ENCODE peak calls at places on chromosomes 6 and 20, in six cellular contexts. X, B, Z, T, R and F are unnamed samples. For H3K4me1, the result is how much of the 10 kb centered on the place peaks cover.

GRCh38 chr20:8757146-8757545 is 311.7 kb upstream of the PLCB4 start:
- DNase-seq in X (peak), B (no peak), T (no peak), R (no peak), Z (peak), F (peak)

GRCh38 chr6:168232046-168232445 is 87.5 kb downstream of the DACT2 start:
- DNase-seq in X (no peak), T (no peak), R (no peak), B (no peak), Z (no peak), F (no peak)

GRCh38 chr6:51562198-51562597 is 525.2 kb downstream of the PKHD1 start:
- DNase-seq in X (no peak), R (no peak), B (no peak), Z (no peak), T (no peak), F (no peak)

GRCh38 chr20:32583581-32584045 is 1.5 kb downstream of the NOL4L start:
- DNase-seq in B (no peak), R (peak), X (no peak), T (no peak), Z (no peak), F (peak)

GRCh38 chr6:97925504-97925903 is 642.5 kb upstream of the MMS22L start:
- DNase-seq in R (no peak), T (no peak), X (no peak), B (no peak), Z (no peak), F (no peak)

GRCh38 chr20:60037120-60037499 is 78.9 kb downstream of the CDH26 start:
- DNase-seq in X (peak), R (no peak), T (no peak), Z (peak), B (no peak), F (no peak)

GRCh38 chr6:159221486-159222170 is 52.4 kb downstream of the FNDC1 start:
- DNase-seq in Z (no peak), X (no peak), B (no peak), T (no peak), R (no peak), F (no peak)

GRCh38 chr6:90574610-90575009 is 12.3 kb downstream of the MAP3K7 start:
- DNase-seq in B (no peak), X (peak), Z (peak), R (no peak), T (no peak), F (no peak)

GRCh38 chr6:168247456-168248147 is 72.0 kb downstream of the DACT2 start:
- DNase-seq in T (peak), R (no peak), X (peak), B (peak), Z (peak), F (no peak)

GRCh38 chr6:100240798-100241197 is 223.9 kb downstream of the SIM1 start:
- DNase-seq in X (no peak), T (no peak), B (no peak), Z (no peak), R (no peak), F (no peak)
- H3K4me1 ChIP-seq in X (under half), T (under half), B (under half), Z (under half), R (under half), F (under half)

GRCh38 chr6:150902142-150902800 is 36.8 kb downstream of the MTHFD1L start:
- DNase-seq in B (no peak), R (no peak), T (no peak), Z (no peak), X (peak), F (no peak)
- H3K27ac ChIP-seq in B (no peak), R (no peak), T (no peak), Z (peak), X (no peak), F (no peak)

DNA sequence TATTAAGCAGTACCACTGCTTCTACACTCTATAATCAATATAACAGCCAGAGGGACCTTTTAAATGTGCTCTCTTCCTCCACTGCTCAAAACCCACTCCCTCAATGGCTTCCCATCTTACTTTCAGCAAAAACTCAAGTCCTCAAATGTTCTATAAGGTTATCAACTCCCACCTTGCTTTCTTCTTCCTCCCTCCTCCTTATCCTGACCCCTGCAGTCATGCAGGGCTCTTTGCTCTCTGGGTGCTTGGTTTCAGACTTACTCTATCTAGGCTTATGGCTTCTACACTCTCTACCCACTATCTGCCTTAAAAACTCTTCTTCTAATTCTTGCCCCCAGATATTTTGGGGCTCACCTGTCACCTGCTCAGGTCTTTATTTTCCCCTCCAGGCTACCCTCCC is 5.3 kb downstream of the ARHGAP18 start:
- DNase-seq in Z (no peak), T (no peak), X (no peak), R (no peak), B (no peak), F (no peak)
- H3K4me1 ChIP-seq in Z (under half), T (under half), X (under half), R (under half), B (half or more), F (under half)

DNA sequence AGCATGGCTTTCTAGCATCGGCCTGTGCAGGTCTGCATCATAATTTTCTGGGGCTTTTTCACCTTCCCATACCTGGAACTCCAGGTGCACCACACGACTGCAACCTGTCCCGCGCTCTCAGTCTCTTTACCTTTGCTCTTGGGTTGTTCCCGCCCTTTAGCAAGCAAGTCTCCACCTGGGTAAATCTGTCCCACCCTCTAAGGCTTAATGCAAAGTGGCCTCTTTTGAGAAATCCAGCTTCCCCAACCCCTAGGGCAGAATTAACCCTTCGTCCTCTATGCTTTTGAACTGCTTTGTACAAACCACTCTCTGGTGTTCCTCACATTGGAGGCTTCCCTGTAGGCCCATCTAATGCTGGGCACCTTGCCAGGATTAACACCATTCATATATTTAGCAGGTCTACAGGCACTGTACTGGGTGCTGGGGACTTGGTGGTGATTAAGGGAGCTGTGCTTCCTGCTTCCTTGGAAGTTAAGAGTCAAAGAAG is 2.8 kb downstream of the ITPR3 start:
- DNase-seq in R (no peak), Z (peak), X (no peak), B (no peak), T (no peak), F (no peak)
- H3K27ac ChIP-seq in R (no peak), Z (no peak), X (no peak), B (no peak), T (peak), F (no peak)

GRCh38 chr6:18362058-18362561 is 25.0 kb upstream of the RNF144B start:
- DNase-seq in Z (no peak), T (no peak), X (peak), B (peak), R (no peak), F (no peak)
- H3K4me1 ChIP-seq in Z (under half), T (under half), X (under half), B (under half), R (under half), F (under half)

GRCh38 chr6:33997265-33997664 is 148.6 kb downstream of the GRM4 start:
- DNase-seq in R (no peak), X (no peak), Z (no peak), T (no peak), B (no peak), F (no peak)

GRCh38 chr6:33995873-33996475 is 149.9 kb downstream of the GRM4 start:
- DNase-seq in X (no peak), B (no peak), T (no peak), R (no peak), Z (no peak), F (no peak)

GRCh38 chr6:33993653-33994052 is 152.2 kb downstream of the GRM4 start:
- DNase-seq in T (no peak), X (no peak), Z (no peak), R (no peak), B (peak), F (no peak)

GRCh38 chr6:33994198-33995045 is 151.5 kb downstream of the GRM4 start:
- DNase-seq in T (no peak), B (peak), Z (no peak), R (no peak), X (no peak), F (no peak)

DNA sequence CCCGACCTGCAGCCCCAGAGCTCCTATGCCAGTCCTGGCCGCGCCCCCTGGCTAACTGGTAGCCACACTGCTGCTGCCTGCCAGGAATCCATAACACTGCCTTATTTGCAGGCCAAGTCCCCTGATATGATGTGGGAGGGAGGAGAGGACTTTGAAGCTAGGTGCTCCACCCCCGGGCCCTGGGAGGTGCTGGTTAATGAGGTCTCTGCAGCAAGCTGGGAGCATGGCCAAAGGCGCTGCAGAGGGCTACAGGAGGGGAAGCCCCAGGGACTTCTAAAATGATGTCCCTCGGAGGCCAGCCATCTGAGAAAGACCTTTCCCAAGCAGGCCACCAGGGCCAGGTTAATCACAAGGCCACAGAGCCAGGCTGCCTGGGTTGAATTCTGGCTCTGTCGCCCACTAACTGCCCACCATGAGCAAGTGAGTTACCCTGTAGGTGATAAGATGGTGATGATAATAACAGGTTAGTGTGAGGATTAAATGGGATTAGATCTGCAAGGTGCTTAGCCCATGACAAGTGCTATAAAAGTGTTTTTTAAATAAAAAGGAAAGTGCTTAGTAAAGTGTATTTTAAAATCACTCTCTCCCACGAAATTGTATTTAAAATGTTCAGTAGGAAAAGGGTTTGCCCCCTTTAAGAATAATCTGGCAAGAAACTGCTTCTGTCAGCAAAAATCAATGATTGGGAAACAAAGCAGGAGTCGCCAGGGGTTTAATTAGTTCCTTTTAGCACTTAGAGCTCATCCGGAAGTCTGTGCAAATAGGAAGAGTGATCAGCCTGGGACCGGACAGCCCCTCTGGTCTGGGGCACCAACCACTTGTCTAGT is 150.6 kb downstream of the GRM4 start:
- DNase-seq in X (no peak), R (no peak), B (peak), T (no peak), Z (peak), F (no peak)
- H3K27ac ChIP-seq in X (no peak), R (no peak), B (no peak), T (no peak), Z (no peak), F (no peak)

GRCh38 chr6:137210903-137211302 is 8.3 kb downstream of the IFNGR1 start:
- DNase-seq in T (no peak), X (no peak), B (no peak), R (no peak), Z (no peak), F (no peak)

GRCh38 chr6:137213331-137213740 is 5.8 kb downstream of the IFNGR1 start:
- DNase-seq in R (no peak), B (no peak), Z (no peak), X (no peak), T (no peak), F (no peak)

GRCh38 chr6:137214931-137215330 is 4.3 kb downstream of the IFNGR1 start:
- DNase-seq in X (no peak), T (no peak), B (no peak), Z (no peak), R (no peak), F (no peak)

GRCh38 chr6:137213813-137214212 is 5.4 kb downstream of the IFNGR1 start:
- DNase-seq in Z (no peak), R (no peak), B (no peak), T (no peak), X (no peak), F (no peak)

DNA sequence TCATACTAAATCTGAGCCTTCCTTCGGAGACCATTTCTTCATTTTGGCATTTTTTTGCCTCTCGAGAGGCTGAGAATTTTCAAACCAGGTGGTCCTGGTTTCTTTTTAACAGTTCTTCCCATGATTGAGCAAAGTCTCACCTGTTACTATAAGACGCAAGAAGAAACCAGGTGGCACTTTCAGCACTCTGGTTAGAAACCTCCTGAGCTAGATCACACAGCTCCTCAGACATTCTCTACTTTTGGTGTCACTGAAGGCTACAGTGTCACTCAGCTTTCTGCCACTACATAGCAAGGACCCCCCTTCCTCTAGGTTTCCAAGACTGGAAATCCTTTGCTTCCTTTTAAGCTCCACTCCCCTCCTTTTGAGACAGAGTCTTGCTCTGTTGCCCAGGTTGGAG is 7.3 kb downstream of the IFNGR1 start:
- DNase-seq in Z (no peak), B (no peak), R (no peak), X (no peak), T (no peak), F (no peak)
- H3K4me1 ChIP-seq in Z (under half), B (half or more), R (under half), X (under half), T (under half), F (under half)

GRCh38 chr20:41617931-41618806 is at the start of gene CHD6:
- DNase-seq in R (peak), X (peak), B (peak), Z (peak), T (peak), F (peak)

GRCh38 chr20:41622584-41622983 is 4.4 kb upstream of the CHD6 start:
- DNase-seq in B (no peak), Z (no peak), R (no peak), T (no peak), X (no peak), F (no peak)

GRCh38 chr20:41618807-41619294 is 674 bp upstream of the CHD6 start:
- DNase-seq in T (no peak), Z (peak), X (peak), B (no peak), R (no peak), F (no peak)

GRCh38 chr20:41617059-41617921 is 887 bp downstream of the CHD6 start:
- DNase-seq in Z (peak), R (peak), B (peak), X (peak), T (no peak), F (peak)

GRCh38 chr20:41619360-41620115 is 1.4 kb upstream of the CHD6 start:
- DNase-seq in T (no peak), Z (no peak), R (no peak), B (no peak), X (no peak), F (no peak)
- H3K27ac ChIP-seq in T (no peak), Z (no peak), R (no peak), B (no peak), X (no peak), F (no peak)